ENCODE peak calls at places on chromosome 7, in five cellular contexts. Q is T-helper 2 cell; Z is stimulated activated CD4-positive, alpha-beta T cell treated with anti-CD3 and anti-CD28 coated beads, Interleukin-2, amount 100 ng/mL, for 4 hours; A is AG09319; W is tibial nerve. T is an unnamed sample.

GRCh38 chr7:12007591-12007990 is 175.6 kb upstream of the THSD7A start:
- DNase-seq in Z (no peak), W (no peak), Q (no peak), A (no peak), T (no peak)

GRCh38 chr7:152615052-152615741 is 60.7 kb downstream of the XRCC2 start:
- DNase-seq in Q (no peak), W (no peak), A (no peak), Z (no peak), T (no peak)

GRCh38 chr7:151690597-151690996 is 170.9 kb upstream of the RHEB start:
- DNase-seq in W (no peak), Q (no peak), Z (no peak), A (no peak), T (no peak)

GRCh38 chr7:4799508-4800268 is 24.3 kb downstream of the AP5Z1 start:
- DNase-seq in W (peak), Z (no peak), Q (no peak), A (no peak), T (no peak)

GRCh38 chr7:103106336-103107070 is 31.6 kb downstream of the ARMC10 start:
- DNase-seq in Z (no peak), W (no peak), A (no peak), Q (no peak), T (no peak)

GRCh38 chr7:35035511-35035921 is 1.8 kb downstream of the DPY19L1 start:
- DNase-seq in Q (no peak), A (no peak), Z (no peak), W (no peak), T (no peak)

GRCh38 chr7:102404005-102404861 is 8.1 kb downstream of the PRKRIP1 start:
- DNase-seq in W (no peak), A (no peak), Z (no peak), Q (peak), T (no peak)

GRCh38 chr7:96331233-96331632 is 9.3 kb upstream of the SLC25A13 start:
- DNase-seq in Z (no peak), A (no peak), W (no peak), Q (no peak), T (no peak)

GRCh38 chr7:38054199-38054598 is 123.8 kb upstream of the STARD3NL start:
- DNase-seq in Q (no peak), W (no peak), A (no peak), Z (no peak), T (no peak)

GRCh38 chr7:100266576-100267354 is 40.7 kb upstream of the SPDYE3 start:
- DNase-seq in Q (no peak), Z (no peak), W (no peak), A (no peak), T (no peak)

GRCh38 chr7:46960974-46961373 is 620.9 kb downstream of the TNS3 start:
- DNase-seq in Q (no peak), A (no peak), Z (no peak), W (no peak), T (no peak)

GRCh38 chr7:36820527-36821170 is 96.4 kb upstream of the AOAH start:
- DNase-seq in Z (no peak), W (no peak), Q (no peak), A (no peak), T (no peak)

GRCh38 chr7:128259131-128260056 is 18.3 kb downstream of the LEP start:
- DNase-seq in A (no peak), Q (no peak), Z (no peak), W (no peak), T (no peak)

GRCh38 chr7:6171532-6172330 is 100.7 kb downstream of the CYTH3 start:
- DNase-seq in W (no peak), Z (no peak), Q (no peak), A (no peak), T (no peak)

GRCh38 chr7:85234746-85235145 is 47.9 kb upstream of the SEMA3D start:
- DNase-seq in A (no peak), Z (no peak), W (no peak), Q (no peak), T (no peak)

GRCh38 chr7:121302214-121302745 is 26.5 kb upstream of the WNT16 start:
- DNase-seq in A (no peak), W (no peak), Q (no peak), Z (no peak), T (no peak)

GRCh38 chr7:73865738-73866445 is 4.9 kb downstream of the TMEM270 start:
- DNase-seq in Z (no peak), A (no peak), Q (no peak), W (no peak), T (no peak)

GRCh38 chr7:134472572-134473242 is 13.8 kb upstream of the AKR1B1 start:
- DNase-seq in Q (no peak), W (no peak), A (no peak), Z (no peak), T (no peak)

GRCh38 chr7:15433154-15433553 is 128.7 kb downstream of the AGMO start:
- DNase-seq in W (no peak), Z (no peak), Q (no peak), A (no peak), T (no peak)

GRCh38 chr7:78296036-78296435 is 497.5 kb downstream of the PHTF2 start:
- DNase-seq in A (no peak), W (no peak), Q (no peak), Z (no peak), T (no peak)

GRCh38 chr7:45240187-45240776 is 82.7 kb downstream of the RAMP3 start:
- DNase-seq in Z (no peak), Q (no peak), W (no peak), A (no peak), T (no peak)

GRCh38 chr7:45878457-45879144 is 5.7 kb upstream of the CCDC201 start:
- DNase-seq in Q (no peak), W (no peak), Z (no peak), A (no peak), T (no peak)

GRCh38 chr7:69643708-69644445 is 45.6 kb downstream of the AUTS2 start:
- DNase-seq in W (no peak), Q (no peak), Z (no peak), A (no peak), T (no peak)

T was measured in GM04503.